ENCODE peak calls at places on chromosomes 5 and 9, in five cellular contexts. L is activated T-cell treated with anti-CD3 and anti-CD28 coated beads for 1 hour, O is HFFc6, Z is Kasumi-1, K is ecto neural progenitor cell. Q is an unnamed sample.
A peak's percentile ranks its signal among the peaks of the same experiment; 100 is the strongest.

GRCh38 chr9:95206143-95206542 is 111.4 kb downstream of the FANCC start:
- DNase-seq in L (no peak), O (no peak), Z (no peak), K (no peak), Q (peak; percentile 21)

GRCh38 chr5:83922699-83923098 is 202.0 kb upstream of the HAPLN1 start:
- DNase-seq in L (no peak), O (no peak), Z (no peak), K (no peak), Q (no peak)

GRCh38 chr9:137221095-137221374 is 1.0 kb downstream of the RNF208 start:
- DNase-seq in L (no peak), O (no peak), Z (no peak), K (no peak), Q (no peak)

GRCh38 chr5:151697452-151697851 is 10.7 kb upstream of the SPARC start:
- DNase-seq in L (no peak), O (no peak), Z (no peak), K (no peak), Q (peak; percentile 18)

GRCh38 chr9:33750839-33751339 is 44.5 kb upstream of the PRSS3 start:
- DNase-seq in L (no peak), O (no peak), Z (no peak), K (no peak), Q (peak; percentile 37)

GRCh38 chr9:127049044-127049443 is 73.4 kb downstream of the ANGPTL2 start:
- DNase-seq in L (no peak), O (peak; percentile 87), Z (no peak), K (no peak), Q (peak; percentile 91)

GRCh38 chr9:92989561-92989960 is 42.2 kb downstream of the FGD3 start:
- DNase-seq in L (no peak), O (no peak), Z (no peak), K (no peak), Q (no peak)

GRCh38 chr5:110309222-110309621 is 417.2 kb downstream of the TMEM232 start:
- DNase-seq in L (no peak), O (no peak), Z (no peak), K (no peak), Q (no peak)

GRCh38 chr9:125407432-125407973 is 145.9 kb downstream of the GAPVD1 start:
- DNase-seq in L (no peak), O (no peak), Z (no peak), K (no peak), Q (no peak)

GRCh38 chr5:155044591-155044990 is 31.0 kb downstream of the KIF4B start:
- DNase-seq in L (no peak), O (no peak), Z (no peak), K (no peak), Q (no peak)

GRCh38 chr5:140075371-140075770 is 32.3 kb upstream of the NRG2 start:
- DNase-seq in L (no peak), O (peak; percentile 25), Z (peak; percentile 44), K (no peak), Q (peak; percentile 21)

GRCh38 chr9:16138961-16139441 is 586.2 kb downstream of the CCDC171 start:
- DNase-seq in L (no peak), O (peak; percentile 39), Z (no peak), K (no peak), Q (peak; percentile 61)

GRCh38 chr5:146249801-146250200 is 46.4 kb downstream of the RBM27 start:
- DNase-seq in L (no peak), O (no peak), Z (peak; percentile 82), K (no peak), Q (no peak)

GRCh38 chr5:178201927-178202235 is 2.5 kb upstream of the HNRNPAB start:
- DNase-seq in L (no peak), O (no peak), Z (peak; percentile 44), K (no peak), Q (no peak)

GRCh38 chr5:78569441-78569840 is 79.1 kb downstream of the LHFPL2 start:
- DNase-seq in L (no peak), O (no peak), Z (peak; percentile 23), K (no peak), Q (peak; percentile 22)